ENCODE peak calls at places on chromosomes 4 and X, in four cellular contexts. D, J, Z and H are unnamed samples.

GRCh38 chr4:101954975-101955678 is 164.6 kb downstream of the BANK1 start:
- DNase-seq in D (no peak), J (no peak), Z (no peak), H (no peak)

GRCh38 chr4:151563194-151563593 is 154.2 kb downstream of the FHIP1A start:
- DNase-seq in D (no peak), Z (no peak), J (no peak), H (no peak)

GRCh38 chr4:17336524-17336941 is 175.4 kb downstream of the QDPR start:
- DNase-seq in J (no peak), Z (no peak), D (no peak), H (peak)

GRCh38 chrX:44003975-44004374 is 30.8 kb upstream of the NDP start:
- DNase-seq in J (no peak), Z (no peak), D (no peak), H (no peak)

GRCh38 chrX:38726596-38726995 is 74.7 kb upstream of the MID1IP1 start:
- DNase-seq in Z (no peak), J (no peak), D (no peak), H (no peak)

GRCh38 chr4:700587-701264 is 4.9 kb upstream of the PCGF3 start:
- DNase-seq in J (no peak), Z (no peak), D (no peak), H (peak)

GRCh38 chrX:112636288-112636687 is 43.5 kb downstream of the LHFPL1 start:
- DNase-seq in D (no peak), Z (no peak), J (no peak), H (no peak)

GRCh38 chr4:187380181-187380581 is 615.4 kb upstream of the ZFP42 start:
- DNase-seq in D (no peak), J (peak), Z (no peak), H (peak)

GRCh38 chr4:37524267-37524666 is 161.9 kb downstream of the RELL1 start:
- DNase-seq in J (no peak), D (no peak), Z (no peak), H (no peak)

GRCh38 chr4:48905363-48906015 is 1.1 kb downstream of the OCIAD2 start:
- DNase-seq in Z (no peak), J (no peak), D (peak), H (peak)

GRCh38 chrX:11244641-11245040 is 48.6 kb upstream of the AMELX start:
- DNase-seq in J (no peak), Z (no peak), D (no peak), H (no peak)

DNA sequence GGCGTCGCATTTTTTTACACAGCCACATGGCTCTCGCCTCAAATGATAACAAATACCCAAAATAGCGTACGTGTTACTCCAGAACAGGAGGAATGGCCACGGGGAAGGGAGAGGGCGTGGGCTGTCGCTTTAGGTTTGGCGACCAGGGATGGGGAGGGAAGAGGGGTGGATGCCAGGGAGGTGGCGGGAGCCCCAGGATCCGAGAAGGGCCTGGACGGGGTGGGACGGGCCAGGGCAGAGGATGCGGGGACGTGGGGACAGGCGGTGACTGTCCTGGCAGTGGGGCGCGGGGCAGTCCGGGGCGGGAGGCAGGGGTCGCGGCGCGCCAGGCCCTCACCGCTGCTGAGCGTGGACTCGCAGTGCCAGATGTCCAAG is 631 bp downstream of the TMEM47 start:
- DNase-seq in Z (no peak), D (no peak), J (no peak), H (no peak)
- TF ChIP-seq PHF8 in Z (no peak), D (no peak), J (no peak), H (no peak)

GRCh38 chr4:33649015-33649414 is 2595.3 kb downstream of the ARAP2 start:
- DNase-seq in D (no peak), Z (no peak), J (no peak), H (no peak)

GRCh38 chr4:33650036-33650435 is 2594.3 kb downstream of the ARAP2 start:
- DNase-seq in Z (no peak), J (no peak), D (no peak), H (no peak)
- TF ChIP-seq PHF8 in Z (no peak), J (no peak), D (no peak), H (no peak)

DNA sequence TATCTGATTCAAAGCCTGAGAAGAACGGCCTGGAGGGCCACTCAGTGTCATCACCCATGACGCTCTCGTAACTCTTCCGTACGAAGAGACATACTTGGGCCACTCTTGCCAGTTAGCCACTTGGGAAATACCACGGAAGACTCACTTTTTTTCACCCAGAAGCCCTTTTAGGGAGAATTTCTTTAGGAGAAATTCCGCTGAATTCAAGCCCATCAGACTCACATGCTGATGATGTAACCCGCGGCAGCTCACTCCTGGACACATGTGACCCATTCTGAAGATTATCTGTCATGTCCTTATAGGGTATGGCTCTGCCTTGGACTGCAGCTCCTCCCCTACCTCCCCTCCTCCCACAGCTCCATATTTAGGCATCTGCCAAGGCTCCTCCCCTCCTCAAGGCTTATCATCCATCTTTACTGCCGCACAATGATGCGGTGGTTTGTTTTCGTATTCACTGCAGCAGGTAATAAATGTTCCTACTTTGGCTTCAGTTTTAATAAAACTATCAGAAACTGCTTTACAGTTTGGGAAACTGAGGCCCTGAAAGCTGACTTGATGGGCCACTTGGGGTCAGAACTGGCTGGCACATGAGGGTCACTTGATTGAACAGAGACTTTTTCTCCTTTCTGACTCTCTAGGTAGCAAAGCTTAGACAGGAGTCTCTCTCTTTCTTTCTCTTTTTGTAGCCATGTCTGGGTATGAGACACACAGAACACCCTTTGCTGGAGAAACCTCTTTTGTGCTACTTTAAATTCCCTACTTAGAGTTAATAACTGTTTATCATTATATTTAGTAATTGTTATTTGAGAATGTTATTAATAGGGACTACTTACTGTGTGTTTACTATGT is 42.1 kb downstream of the RHOH start:
- DNase-seq in J (no peak), Z (peak), D (no peak), H (no peak)
- TF ChIP-seq PHF8 in J (no peak), Z (peak), D (no peak), H (no peak)

GRCh38 chr4:175827510-175827909 is 15.4 kb upstream of the GPM6A start:
- DNase-seq in D (no peak), J (no peak), Z (no peak), H (no peak)
- TF ChIP-seq PHF8 in D (no peak), J (no peak), Z (no peak), H (no peak)

GRCh38 chr4:52477191-52477590 is 181.9 kb downstream of the USP46 start:
- DNase-seq in Z (no peak), J (no peak), D (no peak), H (no peak)
- TF ChIP-seq PHF8 in Z (no peak), J (no peak), D (no peak), H (no peak)

GRCh38 chrX:102841706-102842003 is 95.4 kb upstream of the RAB40AL start:
- DNase-seq in J (no peak), D (no peak), Z (no peak), H (no peak)

GRCh38 chrX:102835504-102836146 is 101.4 kb upstream of the RAB40AL start:
- DNase-seq in D (no peak), Z (peak), J (no peak), H (peak)

GRCh38 chrX:102837843-102838242 is 99.2 kb upstream of the RAB40AL start:
- DNase-seq in Z (no peak), J (no peak), D (no peak), H (no peak)

GRCh38 chrX:102845020-102845419 is 92.1 kb upstream of the RAB40AL start:
- DNase-seq in J (no peak), D (no peak), Z (no peak), H (no peak)

DNA sequence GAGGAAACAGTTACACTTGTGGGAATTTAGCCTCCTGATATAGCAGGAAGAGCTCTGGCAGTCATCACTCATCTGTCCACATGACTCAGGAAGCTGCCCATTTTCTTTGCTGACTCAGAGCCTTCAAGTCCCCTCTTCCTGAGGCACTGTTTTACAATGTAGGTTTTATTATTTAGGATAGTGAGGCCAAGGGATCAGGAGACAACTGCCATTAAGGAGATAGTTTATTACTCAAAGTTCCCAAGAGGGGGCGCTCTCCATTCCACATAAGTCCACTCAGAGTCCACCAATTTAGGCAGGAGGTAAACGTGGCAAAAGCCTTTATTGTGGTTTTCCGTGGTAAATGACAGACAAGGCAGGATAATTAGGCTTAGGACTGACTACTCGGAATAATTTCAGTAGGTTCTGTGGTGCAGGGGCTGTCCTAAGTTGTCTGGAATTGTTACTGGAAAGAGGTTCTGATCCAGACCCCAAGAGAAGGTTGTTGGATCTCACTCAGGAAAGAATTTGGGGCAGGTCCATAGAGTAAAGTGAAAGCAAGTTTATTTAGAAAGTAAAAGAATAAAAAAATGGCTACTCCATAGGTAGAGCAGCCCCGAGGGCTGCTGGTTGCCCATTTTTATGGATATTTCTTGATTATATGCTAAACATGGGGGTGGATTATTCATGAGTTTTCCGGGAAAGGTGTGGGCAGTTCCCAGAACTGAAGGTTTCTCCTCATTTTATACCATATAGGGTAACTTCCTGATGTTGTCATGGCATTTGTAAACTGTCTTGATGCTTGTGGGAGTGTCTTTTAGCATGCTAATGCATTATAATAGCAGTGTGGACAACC is 96.0 kb upstream of the RAB40AL start:
- DNase-seq in Z (peak), D (no peak), J (no peak), H (no peak)
- TF ChIP-seq PHF8 in Z (no peak), D (no peak), J (no peak), H (no peak)

DNA sequence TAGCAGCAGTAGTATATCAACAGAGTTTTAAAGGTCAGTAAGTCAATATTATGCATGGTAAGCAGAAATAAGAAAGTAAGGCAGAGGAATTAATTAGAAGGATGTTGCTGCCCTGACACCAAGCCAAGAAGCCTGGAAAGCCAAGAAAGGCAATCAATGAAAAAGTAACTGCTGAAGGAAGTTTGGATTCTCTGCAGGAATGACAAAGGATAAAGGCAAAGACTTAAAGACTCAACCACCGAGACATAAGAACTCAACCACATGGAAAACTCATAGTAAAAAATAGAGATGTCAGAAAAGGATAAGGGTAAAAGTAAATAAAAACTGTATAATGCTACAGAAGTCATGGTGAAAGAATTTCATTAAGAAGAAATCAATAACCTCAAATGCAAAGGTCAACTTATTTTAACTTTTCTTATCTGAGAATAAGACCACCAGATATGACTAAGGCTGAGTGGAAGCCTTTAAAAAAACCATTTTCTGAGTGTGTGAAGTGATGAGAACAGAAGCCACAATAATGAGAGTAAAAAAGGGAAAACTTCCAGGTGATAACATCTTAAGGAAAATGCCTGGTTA is 55.2 kb downstream of the NEK1 start:
- DNase-seq in J (no peak), Z (no peak), D (no peak), H (no peak)
- TF ChIP-seq PHF8 in J (no peak), Z (no peak), D (no peak), H (no peak)

DNA sequence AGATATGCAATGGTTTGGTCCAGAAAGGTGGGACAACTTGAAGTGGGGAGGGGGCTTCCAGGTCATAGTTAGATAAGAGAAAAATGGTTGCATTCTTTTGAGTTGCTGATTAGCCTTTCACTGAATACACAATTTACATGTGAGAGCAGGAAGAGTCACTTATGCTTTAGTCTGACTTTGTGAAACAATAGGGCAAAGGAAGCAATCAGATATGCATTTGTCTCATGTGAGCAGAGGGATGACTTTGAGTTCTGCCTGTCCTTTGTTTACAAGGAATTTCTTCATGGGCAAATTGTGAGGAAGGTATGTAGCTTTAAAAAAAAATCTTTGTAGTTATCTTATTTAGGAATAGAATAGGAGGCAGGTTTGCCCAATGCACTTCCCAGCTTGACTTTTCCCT is 12.9 kb downstream of the SMIM9 start:
- DNase-seq in Z (no peak), D (no peak), J (no peak), H (no peak)
- TF ChIP-seq PHF8 in Z (no peak), D (no peak), J (no peak), H (no peak)